ENCODE peak calls at places on chromosomes 6 and 20, in nine cellular contexts. One of them, this sample, is unnamed.

GRCh38 chr6:54248994-54249393 is 59.2 kb upstream of the TINAG start:
- DNase-seq in spleen: no peak
- DNase-seq in transverse colon: no peak
- DNase-seq in stomach: no peak
- DNase-seq in HCT116: no peak
- DNase-seq in Panc1: no peak
- DNase-seq in GM23338: no peak
- DNase-seq in HepG2: no peak
- DNase-seq in esophagus muscularis mucosa: no peak
- DNase-seq in this sample: no peak

GRCh38 chr6:144343736-144344428 is 58.7 kb downstream of the UTRN start:
- DNase-seq in transverse colon: peak
- DNase-seq in esophagus muscularis mucosa: peak
- DNase-seq in GM23338: peak
- DNase-seq in stomach: peak
- DNase-seq in HepG2: peak
- DNase-seq in HCT116: no peak
- DNase-seq in Panc1: no peak
- DNase-seq in spleen: peak
- DNase-seq in this sample: no peak

GRCh38 chr6:157693867-157694266 is 129.2 kb upstream of the SNX9 start:
- DNase-seq in GM23338: no peak
- DNase-seq in HepG2: no peak
- DNase-seq in transverse colon: no peak
- DNase-seq in Panc1: no peak
- DNase-seq in HCT116: no peak
- DNase-seq in esophagus muscularis mucosa: no peak
- DNase-seq in stomach: peak
- DNase-seq in spleen: no peak
- DNase-seq in this sample: no peak

GRCh38 chr20:19986419-19986818 is 30.7 kb upstream of the NAA20 start:
- DNase-seq in spleen: no peak
- DNase-seq in stomach: no peak
- DNase-seq in esophagus muscularis mucosa: no peak
- DNase-seq in Panc1: no peak
- DNase-seq in GM23338: no peak
- DNase-seq in HepG2: no peak
- DNase-seq in HCT116: no peak
- DNase-seq in transverse colon: no peak
- DNase-seq in this sample: no peak

GRCh38 chr6:170087946-170088348 is 202.9 kb downstream of the DLL1 start:
- DNase-seq in spleen: peak
- DNase-seq in HCT116: no peak
- DNase-seq in HepG2: no peak
- DNase-seq in GM23338: no peak
- DNase-seq in transverse colon: peak
- DNase-seq in Panc1: no peak
- DNase-seq in stomach: peak
- DNase-seq in esophagus muscularis mucosa: no peak
- DNase-seq in this sample: peak

GRCh38 chr6:17679726-17680125 is 27.0 kb downstream of the NUP153 start:
- DNase-seq in spleen: no peak
- DNase-seq in esophagus muscularis mucosa: no peak
- DNase-seq in Panc1: no peak
- DNase-seq in GM23338: peak
- DNase-seq in HCT116: no peak
- DNase-seq in HepG2: peak
- DNase-seq in stomach: no peak
- DNase-seq in transverse colon: no peak
- DNase-seq in this sample: no peak

GRCh38 chr6:95286874-95287273 is 290.5 kb upstream of the MANEA start:
- DNase-seq in HCT116: no peak
- DNase-seq in spleen: no peak
- DNase-seq in Panc1: no peak
- DNase-seq in HepG2: no peak
- DNase-seq in esophagus muscularis mucosa: no peak
- DNase-seq in stomach: no peak
- DNase-seq in GM23338: no peak
- DNase-seq in transverse colon: no peak
- DNase-seq in this sample: no peak

GRCh38 chr20:48600470-48600945 is 227.3 kb downstream of the PREX1 start:
- DNase-seq in HCT116: no peak
- DNase-seq in spleen: peak
- DNase-seq in Panc1: no peak
- DNase-seq in GM23338: no peak
- DNase-seq in HepG2: no peak
- DNase-seq in esophagus muscularis mucosa: no peak
- DNase-seq in transverse colon: peak
- DNase-seq in stomach: no peak
- DNase-seq in this sample: peak

GRCh38 chr20:371755-372542 is 8.6 kb upstream of the TRIB3 start:
- DNase-seq in stomach: peak
- DNase-seq in esophagus muscularis mucosa: no peak
- DNase-seq in GM23338: no peak
- DNase-seq in HCT116: peak
- DNase-seq in Panc1: no peak
- DNase-seq in spleen: peak
- DNase-seq in HepG2: peak
- DNase-seq in transverse colon: peak
- DNase-seq in this sample: peak

GRCh38 chr20:56431451-56431850 is 19.4 kb downstream of the CASS4 start:
- DNase-seq in stomach: no peak
- DNase-seq in Panc1: no peak
- DNase-seq in transverse colon: no peak
- DNase-seq in GM23338: no peak
- DNase-seq in HepG2: no peak
- DNase-seq in esophagus muscularis mucosa: no peak
- DNase-seq in spleen: no peak
- DNase-seq in HCT116: no peak
- DNase-seq in this sample: no peak

GRCh38 chr6:128305976-128306375 is 214.4 kb downstream of the PTPRK start:
- DNase-seq in esophagus muscularis mucosa: no peak
- DNase-seq in GM23338: no peak
- DNase-seq in Panc1: no peak
- DNase-seq in transverse colon: no peak
- DNase-seq in HepG2: no peak
- DNase-seq in spleen: no peak
- DNase-seq in HCT116: no peak
- DNase-seq in stomach: no peak
- DNase-seq in this sample: no peak

GRCh38 chr20:53922901-53923314 is 147.5 kb downstream of the BCAS1 start:
- DNase-seq in transverse colon: peak
- DNase-seq in GM23338: no peak
- DNase-seq in stomach: no peak
- DNase-seq in HepG2: no peak
- DNase-seq in esophagus muscularis mucosa: no peak
- DNase-seq in HCT116: no peak
- DNase-seq in spleen: no peak
- DNase-seq in Panc1: no peak
- DNase-seq in this sample: no peak

GRCh38 chr6:319177-320131 is 27.2 kb downstream of the DUSP22 start:
- DNase-seq in transverse colon: no peak
- DNase-seq in Panc1: no peak
- DNase-seq in esophagus muscularis mucosa: no peak
- DNase-seq in HCT116: no peak
- DNase-seq in spleen: no peak
- DNase-seq in GM23338: no peak
- DNase-seq in HepG2: no peak
- DNase-seq in stomach: no peak
- DNase-seq in this sample: peak

GRCh38 chr6:110965629-110966229 is 7.2 kb downstream of the GTF3C6 start:
- DNase-seq in HepG2: no peak
- DNase-seq in Panc1: no peak
- DNase-seq in stomach: no peak
- DNase-seq in transverse colon: no peak
- DNase-seq in spleen: no peak
- DNase-seq in HCT116: no peak
- DNase-seq in esophagus muscularis mucosa: no peak
- DNase-seq in GM23338: no peak
- DNase-seq in this sample: no peak
- TF ChIP-seq POLR2AphosphoS5 in HepG2: no peak
- TF ChIP-seq POLR2AphosphoS5 in Panc1: no peak
- TF ChIP-seq POLR2AphosphoS5 in stomach: no peak
- TF ChIP-seq POLR2AphosphoS5 in transverse colon: no peak
- TF ChIP-seq POLR2AphosphoS5 in spleen: no peak
- TF ChIP-seq POLR2AphosphoS5 in HCT116: no peak
- TF ChIP-seq POLR2AphosphoS5 in esophagus muscularis mucosa: no peak
- TF ChIP-seq POLR2AphosphoS5 in GM23338: no peak
- TF ChIP-seq POLR2AphosphoS5 in this sample: no peak

DNA sequence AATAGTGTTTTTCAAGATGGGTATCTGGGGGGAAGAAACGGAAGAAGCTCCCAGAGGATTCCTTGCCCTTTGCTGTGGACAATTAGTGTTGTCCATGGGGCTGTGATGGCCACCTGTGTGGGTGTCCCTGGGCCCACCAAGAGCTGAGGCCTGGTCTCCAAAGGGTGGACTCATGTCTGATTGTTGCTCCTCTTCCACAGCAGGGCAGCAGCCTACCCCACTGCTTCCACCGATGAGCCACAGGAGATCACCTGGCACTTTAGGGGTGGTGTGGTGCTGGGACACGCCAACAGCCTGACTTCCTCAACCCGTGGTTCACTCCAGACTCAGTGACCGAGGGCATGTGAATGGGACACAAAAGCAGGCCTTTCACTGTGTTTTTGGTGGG is 25.1 kb downstream of the PRPH2 start:
- DNase-seq in Panc1: no peak
- DNase-seq in GM23338: no peak
- DNase-seq in HepG2: no peak
- DNase-seq in esophagus muscularis mucosa: no peak
- DNase-seq in HCT116: no peak
- DNase-seq in stomach: no peak
- DNase-seq in spleen: no peak
- DNase-seq in transverse colon: no peak
- DNase-seq in this sample: no peak
- TF ChIP-seq POLR2AphosphoS5 in Panc1: no peak
- TF ChIP-seq POLR2AphosphoS5 in GM23338: no peak
- TF ChIP-seq POLR2AphosphoS5 in HepG2: no peak
- TF ChIP-seq POLR2AphosphoS5 in esophagus muscularis mucosa: no peak
- TF ChIP-seq POLR2AphosphoS5 in HCT116: no peak
- TF ChIP-seq POLR2AphosphoS5 in stomach: no peak
- TF ChIP-seq POLR2AphosphoS5 in spleen: peak
- TF ChIP-seq POLR2AphosphoS5 in transverse colon: no peak
- TF ChIP-seq POLR2AphosphoS5 in this sample: no peak

GRCh38 chr6:7108196-7108963 is 619 bp downstream of the RREB1 start:
- DNase-seq in transverse colon: peak
- DNase-seq in spleen: peak
- DNase-seq in Panc1: no peak
- DNase-seq in stomach: peak
- DNase-seq in GM23338: peak
- DNase-seq in esophagus muscularis mucosa: no peak
- DNase-seq in HCT116: no peak
- DNase-seq in HepG2: peak
- DNase-seq in this sample: peak
- TF ChIP-seq POLR2AphosphoS5 in transverse colon: peak
- TF ChIP-seq POLR2AphosphoS5 in spleen: peak
- TF ChIP-seq POLR2AphosphoS5 in Panc1: no peak
- TF ChIP-seq POLR2AphosphoS5 in stomach: no peak
- TF ChIP-seq POLR2AphosphoS5 in GM23338: no peak
- TF ChIP-seq POLR2AphosphoS5 in esophagus muscularis mucosa: no peak
- TF ChIP-seq POLR2AphosphoS5 in HCT116: no peak
- TF ChIP-seq POLR2AphosphoS5 in HepG2: no peak
- TF ChIP-seq POLR2AphosphoS5 in this sample: peak

GRCh38 chr20:37288091-37288490 is 1.4 kb upstream of the MANBAL start:
- DNase-seq in Panc1: no peak
- DNase-seq in esophagus muscularis mucosa: no peak
- DNase-seq in stomach: no peak
- DNase-seq in GM23338: no peak
- DNase-seq in HCT116: no peak
- DNase-seq in spleen: no peak
- DNase-seq in transverse colon: no peak
- DNase-seq in HepG2: no peak
- DNase-seq in this sample: no peak
- TF ChIP-seq POLR2AphosphoS5 in Panc1: no peak
- TF ChIP-seq POLR2AphosphoS5 in esophagus muscularis mucosa: no peak
- TF ChIP-seq POLR2AphosphoS5 in stomach: no peak
- TF ChIP-seq POLR2AphosphoS5 in GM23338: no peak
- TF ChIP-seq POLR2AphosphoS5 in HCT116: no peak
- TF ChIP-seq POLR2AphosphoS5 in spleen: no peak
- TF ChIP-seq POLR2AphosphoS5 in transverse colon: no peak
- TF ChIP-seq POLR2AphosphoS5 in HepG2: no peak
- TF ChIP-seq POLR2AphosphoS5 in this sample: no peak

This sample was measured in sigmoid colon.